ENCODE peak calls at places on chromosomes 11 and 22, in four cellular contexts. S, P, X and R are unnamed samples.

GRCh38 chr11:36249271-36249670 is 40.0 kb downstream of the COMMD9 start:
- DNase-seq in S (no peak), P (no peak), X (no peak), R (no peak)

GRCh38 chr22:27560781-27561180 is 240.8 kb downstream of the MN1 start:
- DNase-seq in S (no peak), P (no peak), X (no peak), R (no peak)

GRCh38 chr11:80096736-80097135 is 655.9 kb upstream of the TENM4 start:
- DNase-seq in S (no peak), P (no peak), X (no peak), R (no peak)

GRCh38 chr11:84290647-84291046 is 1004.5 kb upstream of the CCDC90B start:
- DNase-seq in S (no peak), P (no peak), X (no peak), R (no peak)

GRCh38 chr22:32780726-32781310 is 20.7 kb upstream of the TIMP3 start:
- DNase-seq in S (no peak), P (no peak), X (no peak), R (no peak)

GRCh38 chr22:32574957-32575893 is 100.6 kb downstream of the FBXO7 start:
- DNase-seq in S (no peak), P (no peak), X (no peak), R (no peak)

GRCh38 chr11:1876361-1877063 is 15.2 kb downstream of the PRR33 start:
- DNase-seq in S (peak; percentile 87), P (no peak), X (peak; percentile 78), R (peak; percentile 23)

GRCh38 chr11:83195649-83196048 is 2.1 kb downstream of the ANKRD42 start:
- DNase-seq in S (no peak), P (no peak), X (no peak), R (no peak)

DNA sequence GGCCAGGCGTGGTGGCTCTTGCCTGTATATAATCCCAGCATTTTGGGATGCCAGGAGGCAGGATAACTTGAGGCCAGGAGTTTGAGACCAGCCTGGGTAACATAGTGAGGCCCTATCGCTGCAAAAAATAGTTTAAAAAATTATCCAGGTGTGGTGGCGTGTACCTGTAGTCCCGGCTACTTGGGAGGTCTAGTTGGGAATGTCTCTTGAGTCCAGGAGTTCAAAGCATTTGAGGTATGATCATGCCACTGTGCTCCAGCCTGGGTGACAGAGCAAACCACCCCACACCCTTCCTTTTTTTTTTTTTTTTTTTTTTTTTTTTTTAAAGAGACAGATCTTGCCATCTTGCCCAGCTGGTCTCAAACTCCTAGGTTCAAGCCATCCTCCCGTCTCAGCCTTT is 16.8 kb downstream of the CBL start:
- DNase-seq in S (no peak), P (no peak), X (no peak), R (no peak)
- H3K27ac ChIP-seq in S (no peak overlapping the region), P (no peak overlapping the region), X (no peak overlapping the region), R (no peak overlapping the region)

GRCh38 chr11:101446238-101446637 is 137.6 kb downstream of the TRPC6 start:
- DNase-seq in S (no peak), P (no peak), X (no peak), R (no peak)
- H3K27ac ChIP-seq in S (no peak overlapping the region), P (no peak overlapping the region), X (no peak overlapping the region), R (no peak overlapping the region)

DNA sequence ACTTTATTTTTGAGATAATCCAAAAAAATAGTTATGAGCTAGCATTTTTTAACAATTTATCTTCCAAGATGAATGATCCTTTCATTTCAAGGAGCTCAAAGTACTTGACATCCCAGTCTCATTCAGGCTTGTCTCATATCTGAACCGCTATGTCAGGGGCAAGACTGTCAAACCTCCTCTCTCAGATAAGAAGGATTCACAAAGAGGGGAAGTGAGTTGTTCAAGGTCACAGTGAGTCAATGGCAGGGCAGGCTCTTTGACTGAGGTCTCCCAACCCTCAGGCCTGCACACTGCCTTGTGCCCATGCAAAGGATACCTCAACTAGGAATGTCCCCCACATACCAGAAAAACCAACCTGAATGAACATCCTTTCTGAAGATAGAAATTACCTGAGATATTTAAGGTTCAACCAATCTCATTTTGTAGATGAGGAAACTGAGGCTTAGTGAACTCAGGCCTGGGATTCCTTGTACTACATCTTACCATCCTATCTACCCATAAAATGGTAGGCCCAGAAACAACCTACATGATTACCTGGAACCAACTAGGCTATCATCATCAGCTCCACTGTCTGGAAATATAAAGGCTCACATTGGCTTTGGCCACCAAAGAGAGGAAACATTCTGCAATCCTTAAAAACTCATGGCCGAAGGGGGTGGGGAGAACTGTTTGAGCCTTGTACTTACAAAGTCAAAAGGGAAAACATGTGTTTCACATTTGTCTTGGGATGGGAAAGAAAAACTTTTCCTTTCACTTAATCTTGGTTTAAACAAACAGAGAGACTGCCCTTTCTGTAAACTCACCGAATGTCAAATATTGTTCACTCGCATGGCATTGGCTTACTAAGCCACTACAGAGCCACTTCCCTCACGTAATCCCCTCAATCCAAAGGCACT is 51.1 kb downstream of the LIF start:
- DNase-seq in S (no peak), P (no peak), X (no peak), R (no peak)
- H3K27ac ChIP-seq in S (peak overlapping the region; percentile 88), P (no peak overlapping the region), X (peak overlapping the region; percentile 71), R (peak overlapping the region; percentile 89)

GRCh38 chr11:12090761-12091261 is 19.6 kb upstream of the MICAL2 start:
- DNase-seq in S (no peak), P (no peak), X (no peak), R (peak; percentile 92)
- H3K27ac ChIP-seq in S (no peak overlapping the region), P (no peak overlapping the region), X (no peak overlapping the region), R (peak overlapping the region; percentile 87)

DNA sequence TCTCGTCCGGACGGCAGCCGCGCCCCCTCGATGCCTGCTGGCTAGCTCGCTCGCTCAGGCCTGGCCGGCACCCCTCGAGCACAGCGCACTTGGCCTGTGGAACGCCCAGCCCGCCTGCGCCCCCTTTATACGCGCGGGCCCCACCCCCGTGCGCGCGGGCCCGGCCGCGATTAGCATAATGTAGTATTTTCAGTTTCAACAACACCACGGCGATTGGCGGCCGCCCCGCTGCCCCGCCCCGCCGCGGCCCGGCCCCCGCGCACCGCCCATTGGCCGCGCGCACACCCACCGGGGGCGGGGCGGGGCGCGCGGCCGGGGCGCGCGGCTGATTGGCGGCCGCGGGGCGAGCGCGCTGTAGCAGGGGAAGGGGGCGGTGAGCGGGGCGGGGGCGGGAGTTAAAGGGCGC is at the start of gene CDKN1C:
- DNase-seq in S (peak; percentile 95), P (peak; percentile 85), X (peak; percentile 89), R (peak; percentile 98)
- H3K27ac ChIP-seq in S (peak within 1 kb of the TSS; percentile 82), P (peak within 1 kb of the TSS; percentile 68), X (peak within 1 kb of the TSS; percentile 81), R (peak within 1 kb of the TSS; percentile 96)

GRCh38 chr11:75925785-75926164 is 110.8 kb downstream of the UVRAG start:
- DNase-seq in S (no peak), P (no peak), X (no peak), R (no peak)
- H3K27ac ChIP-seq in S (no peak overlapping the region), P (no peak overlapping the region), X (no peak overlapping the region), R (no peak overlapping the region)

GRCh38 chr11:6579681-6580080 is 23.7 kb downstream of the RRP8 start:
- DNase-seq in S (no peak), P (no peak), X (no peak), R (no peak)

GRCh38 chr11:6574816-6575715 is 28.4 kb downstream of the RRP8 start:
- DNase-seq in S (no peak), P (no peak), X (no peak), R (no peak)

GRCh38 chr11:6572215-6572614 is 31.2 kb downstream of the RRP8 start:
- DNase-seq in S (no peak), P (no peak), X (no peak), R (no peak)

GRCh38 chr11:6578134-6578533 is 25.3 kb downstream of the RRP8 start:
- DNase-seq in S (no peak), P (no peak), X (no peak), R (no peak)

DNA sequence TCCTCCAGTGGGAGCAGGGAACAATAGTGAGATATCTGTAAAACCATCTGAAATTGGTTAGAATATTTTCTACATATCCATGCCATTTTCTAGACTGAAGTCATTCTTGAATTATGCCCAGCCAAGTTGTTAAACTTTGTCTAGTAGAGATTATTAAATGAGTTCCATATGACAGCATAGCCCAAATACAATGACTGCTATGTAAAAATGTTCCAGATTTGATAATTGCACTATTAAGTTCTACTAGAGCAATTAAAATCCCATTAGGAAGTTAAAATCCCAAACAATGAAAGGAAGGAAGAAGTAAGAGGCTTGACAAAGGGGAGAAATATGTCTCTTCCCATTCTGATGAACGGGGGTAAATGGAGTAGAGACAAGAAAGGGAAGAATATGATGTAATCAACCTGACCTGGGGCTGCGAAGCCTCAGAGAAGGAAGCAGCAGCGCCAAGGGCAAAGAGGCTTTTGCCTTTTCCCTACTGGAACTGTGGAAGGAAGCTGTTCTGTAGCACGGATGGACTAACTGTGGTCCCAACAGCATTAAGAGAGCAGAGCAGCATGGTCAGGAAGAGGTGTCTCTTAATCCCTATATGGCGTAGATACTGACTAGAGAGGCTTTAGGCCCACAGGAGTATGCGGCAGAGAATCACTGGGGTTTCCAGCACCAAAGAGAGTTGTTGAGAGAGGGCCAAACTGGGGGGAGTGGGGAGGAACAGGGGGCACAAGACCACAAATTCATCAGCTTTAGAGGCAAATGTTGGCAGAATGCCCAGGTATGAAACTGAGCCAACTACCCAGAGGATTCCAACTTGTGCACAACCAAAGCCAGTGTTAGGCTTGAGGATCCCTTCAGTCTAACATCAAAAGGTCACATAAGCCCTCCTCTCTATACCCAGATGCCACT is 26.7 kb downstream of the RRP8 start:
- DNase-seq in S (no peak), P (no peak), X (no peak), R (no peak)
- H3K27ac ChIP-seq in S (peak overlapping the region; percentile 74), P (no peak overlapping the region), X (peak overlapping the region; percentile 38), R (peak overlapping the region; percentile 44)